ENCODE peak calls at places on chromosome 1, in five cellular contexts. One of them, this sample, is unnamed.

GRCh38 chr1:116425987-116426386 is 52.9 kb downstream of the ATP1A1 start:
- DNase-seq in NCI-H524 treated with DMSO at 0.1 percent for 48 hours: no peak
- DNase-seq in ovary: no peak
- DNase-seq in stimulated activated CD8-positive, alpha-beta memory T cell treated with anti-CD3 and anti-CD28 coated beads, Interleukin-4, amount 100 ng/mL, for 1 hour: no peak
- DNase-seq in hypothalamus: no peak
- DNase-seq in this sample: no peak

GRCh38 chr1:38586993-38587646 is 272.5 kb downstream of the RRAGC start:
- DNase-seq in NCI-H524 treated with DMSO at 0.1 percent for 48 hours: no peak
- DNase-seq in hypothalamus: peak
- DNase-seq in stimulated activated CD8-positive, alpha-beta memory T cell treated with anti-CD3 and anti-CD28 coated beads, Interleukin-4, amount 100 ng/mL, for 1 hour: peak
- DNase-seq in ovary: no peak
- DNase-seq in this sample: peak

GRCh38 chr1:2932671-2933350 is 88.5 kb upstream of the ACTRT2 start:
- DNase-seq in hypothalamus: no peak
- DNase-seq in stimulated activated CD8-positive, alpha-beta memory T cell treated with anti-CD3 and anti-CD28 coated beads, Interleukin-4, amount 100 ng/mL, for 1 hour: no peak
- DNase-seq in NCI-H524 treated with DMSO at 0.1 percent for 48 hours: no peak
- DNase-seq in ovary: no peak
- DNase-seq in this sample: no peak

GRCh38 chr1:35574655-35575400 is 1.7 kb downstream of the TFAP2E start:
- DNase-seq in stimulated activated CD8-positive, alpha-beta memory T cell treated with anti-CD3 and anti-CD28 coated beads, Interleukin-4, amount 100 ng/mL, for 1 hour: no peak
- DNase-seq in ovary: no peak
- DNase-seq in hypothalamus: no peak
- DNase-seq in NCI-H524 treated with DMSO at 0.1 percent for 48 hours: no peak
- DNase-seq in this sample: no peak

GRCh38 chr1:161051219-161051618 is 5.4 kb upstream of the USF1 start:
- DNase-seq in NCI-H524 treated with DMSO at 0.1 percent for 48 hours: no peak
- DNase-seq in hypothalamus: no peak
- DNase-seq in stimulated activated CD8-positive, alpha-beta memory T cell treated with anti-CD3 and anti-CD28 coated beads, Interleukin-4, amount 100 ng/mL, for 1 hour: no peak
- DNase-seq in ovary: no peak
- DNase-seq in this sample: no peak

GRCh38 chr1:31437433-31438037 is 24.5 kb downstream of the SERINC2 start:
- DNase-seq in stimulated activated CD8-positive, alpha-beta memory T cell treated with anti-CD3 and anti-CD28 coated beads, Interleukin-4, amount 100 ng/mL, for 1 hour: no peak
- DNase-seq in ovary: no peak
- DNase-seq in NCI-H524 treated with DMSO at 0.1 percent for 48 hours: no peak
- DNase-seq in hypothalamus: no peak
- DNase-seq in this sample: no peak

GRCh38 chr1:163230827-163231226 is 28.1 kb upstream of the RGS5 start:
- DNase-seq in ovary: no peak
- DNase-seq in stimulated activated CD8-positive, alpha-beta memory T cell treated with anti-CD3 and anti-CD28 coated beads, Interleukin-4, amount 100 ng/mL, for 1 hour: no peak
- DNase-seq in NCI-H524 treated with DMSO at 0.1 percent for 48 hours: no peak
- DNase-seq in hypothalamus: no peak
- DNase-seq in this sample: no peak

GRCh38 chr1:205449750-205450443 is 5.9 kb downstream of the BLACAT1 start:
- DNase-seq in stimulated activated CD8-positive, alpha-beta memory T cell treated with anti-CD3 and anti-CD28 coated beads, Interleukin-4, amount 100 ng/mL, for 1 hour: no peak
- DNase-seq in NCI-H524 treated with DMSO at 0.1 percent for 48 hours: no peak
- DNase-seq in ovary: peak
- DNase-seq in hypothalamus: no peak
- DNase-seq in this sample: no peak

GRCh38 chr1:9823943-9824701 is at the start of gene CLSTN1:
- DNase-seq in hypothalamus: peak
- DNase-seq in stimulated activated CD8-positive, alpha-beta memory T cell treated with anti-CD3 and anti-CD28 coated beads, Interleukin-4, amount 100 ng/mL, for 1 hour: peak
- DNase-seq in NCI-H524 treated with DMSO at 0.1 percent for 48 hours: no peak
- DNase-seq in ovary: peak
- DNase-seq in this sample: peak

GRCh38 chr1:210598135-210598652 is 269.5 kb downstream of the HHAT start:
- DNase-seq in stimulated activated CD8-positive, alpha-beta memory T cell treated with anti-CD3 and anti-CD28 coated beads, Interleukin-4, amount 100 ng/mL, for 1 hour: no peak
- DNase-seq in ovary: no peak
- DNase-seq in NCI-H524 treated with DMSO at 0.1 percent for 48 hours: no peak
- DNase-seq in hypothalamus: no peak
- DNase-seq in this sample: no peak

GRCh38 chr1:214003233-214003632 is 15.5 kb downstream of the PROX1 start:
- DNase-seq in ovary: no peak
- DNase-seq in hypothalamus: no peak
- DNase-seq in stimulated activated CD8-positive, alpha-beta memory T cell treated with anti-CD3 and anti-CD28 coated beads, Interleukin-4, amount 100 ng/mL, for 1 hour: no peak
- DNase-seq in NCI-H524 treated with DMSO at 0.1 percent for 48 hours: peak
- DNase-seq in this sample: peak

GRCh38 chr1:161207173-161207572 is 5.0 kb downstream of the NDUFS2 start:
- DNase-seq in ovary: peak
- DNase-seq in stimulated activated CD8-positive, alpha-beta memory T cell treated with anti-CD3 and anti-CD28 coated beads, Interleukin-4, amount 100 ng/mL, for 1 hour: no peak
- DNase-seq in NCI-H524 treated with DMSO at 0.1 percent for 48 hours: no peak
- DNase-seq in hypothalamus: no peak
- DNase-seq in this sample: no peak

GRCh38 chr1:114457675-114458074 is 53.3 kb downstream of the TRIM33 start:
- DNase-seq in NCI-H524 treated with DMSO at 0.1 percent for 48 hours: no peak
- DNase-seq in hypothalamus: no peak
- DNase-seq in ovary: no peak
- DNase-seq in stimulated activated CD8-positive, alpha-beta memory T cell treated with anti-CD3 and anti-CD28 coated beads, Interleukin-4, amount 100 ng/mL, for 1 hour: no peak
- DNase-seq in this sample: no peak

GRCh38 chr1:85580046-85580411 is 532 bp upstream of the CCN1 start:
- DNase-seq in NCI-H524 treated with DMSO at 0.1 percent for 48 hours: no peak
- DNase-seq in hypothalamus: no peak
- DNase-seq in ovary: peak
- DNase-seq in stimulated activated CD8-positive, alpha-beta memory T cell treated with anti-CD3 and anti-CD28 coated beads, Interleukin-4, amount 100 ng/mL, for 1 hour: no peak
- DNase-seq in this sample: no peak

GRCh38 chr1:108121361-108122143 is 78.6 kb downstream of the SLC25A24 start:
- DNase-seq in NCI-H524 treated with DMSO at 0.1 percent for 48 hours: no peak
- DNase-seq in hypothalamus: no peak
- DNase-seq in ovary: no peak
- DNase-seq in stimulated activated CD8-positive, alpha-beta memory T cell treated with anti-CD3 and anti-CD28 coated beads, Interleukin-4, amount 100 ng/mL, for 1 hour: no peak
- DNase-seq in this sample: no peak

GRCh38 chr1:52633291-52633754 is 355 bp downstream of the SHISAL2A start:
- DNase-seq in ovary: no peak
- DNase-seq in stimulated activated CD8-positive, alpha-beta memory T cell treated with anti-CD3 and anti-CD28 coated beads, Interleukin-4, amount 100 ng/mL, for 1 hour: peak
- DNase-seq in NCI-H524 treated with DMSO at 0.1 percent for 48 hours: no peak
- DNase-seq in hypothalamus: no peak
- DNase-seq in this sample: no peak

GRCh38 chr1:155185783-155186265 is 12.2 kb downstream of the TRIM46 start:
- DNase-seq in hypothalamus: no peak
- DNase-seq in NCI-H524 treated with DMSO at 0.1 percent for 48 hours: no peak
- DNase-seq in ovary: no peak
- DNase-seq in stimulated activated CD8-positive, alpha-beta memory T cell treated with anti-CD3 and anti-CD28 coated beads, Interleukin-4, amount 100 ng/mL, for 1 hour: no peak
- DNase-seq in this sample: no peak

GRCh38 chr1:170461762-170462384 is 70.1 kb upstream of the GORAB start:
- DNase-seq in stimulated activated CD8-positive, alpha-beta memory T cell treated with anti-CD3 and anti-CD28 coated beads, Interleukin-4, amount 100 ng/mL, for 1 hour: no peak
- DNase-seq in hypothalamus: no peak
- DNase-seq in ovary: peak
- DNase-seq in NCI-H524 treated with DMSO at 0.1 percent for 48 hours: no peak
- DNase-seq in this sample: no peak

GRCh38 chr1:204080163-204080903 is 7.4 kb downstream of the SOX13 start:
- DNase-seq in stimulated activated CD8-positive, alpha-beta memory T cell treated with anti-CD3 and anti-CD28 coated beads, Interleukin-4, amount 100 ng/mL, for 1 hour: no peak
- DNase-seq in hypothalamus: peak
- DNase-seq in ovary: peak
- DNase-seq in NCI-H524 treated with DMSO at 0.1 percent for 48 hours: no peak
- DNase-seq in this sample: peak

GRCh38 chr1:10490271-10490970 is 15.7 kb downstream of the PEX14 start:
- DNase-seq in NCI-H524 treated with DMSO at 0.1 percent for 48 hours: no peak
- DNase-seq in hypothalamus: peak
- DNase-seq in stimulated activated CD8-positive, alpha-beta memory T cell treated with anti-CD3 and anti-CD28 coated beads, Interleukin-4, amount 100 ng/mL, for 1 hour: no peak
- DNase-seq in ovary: no peak
- DNase-seq in this sample: no peak

GRCh38 chr1:7302873-7303272 is 468.2 kb upstream of the VAMP3 start:
- DNase-seq in ovary: no peak
- DNase-seq in hypothalamus: no peak
- DNase-seq in stimulated activated CD8-positive, alpha-beta memory T cell treated with anti-CD3 and anti-CD28 coated beads, Interleukin-4, amount 100 ng/mL, for 1 hour: no peak
- DNase-seq in NCI-H524 treated with DMSO at 0.1 percent for 48 hours: no peak
- DNase-seq in this sample: no peak

GRCh38 chr1:31549807-31550620 is 26.3 kb upstream of the TINAGL1 start:
- DNase-seq in hypothalamus: no peak
- DNase-seq in ovary: no peak
- DNase-seq in NCI-H524 treated with DMSO at 0.1 percent for 48 hours: no peak
- DNase-seq in stimulated activated CD8-positive, alpha-beta memory T cell treated with anti-CD3 and anti-CD28 coated beads, Interleukin-4, amount 100 ng/mL, for 1 hour: no peak
- DNase-seq in this sample: no peak

GRCh38 chr1:23581219-23581618 is 21.9 kb upstream of the ID3 start:
- DNase-seq in ovary: no peak
- DNase-seq in stimulated activated CD8-positive, alpha-beta memory T cell treated with anti-CD3 and anti-CD28 coated beads, Interleukin-4, amount 100 ng/mL, for 1 hour: no peak
- DNase-seq in NCI-H524 treated with DMSO at 0.1 percent for 48 hours: no peak
- DNase-seq in hypothalamus: peak
- DNase-seq in this sample: no peak

GRCh38 chr1:200029624-200030074 is 2.1 kb downstream of the NR5A2 start:
- DNase-seq in stimulated activated CD8-positive, alpha-beta memory T cell treated with anti-CD3 and anti-CD28 coated beads, Interleukin-4, amount 100 ng/mL, for 1 hour: no peak
- DNase-seq in ovary: no peak
- DNase-seq in NCI-H524 treated with DMSO at 0.1 percent for 48 hours: no peak
- DNase-seq in hypothalamus: no peak
- DNase-seq in this sample: no peak

GRCh38 chr1:3473381-3473844 is 18.9 kb downstream of the ARHGEF16 start:
- DNase-seq in hypothalamus: no peak
- DNase-seq in ovary: no peak
- DNase-seq in NCI-H524 treated with DMSO at 0.1 percent for 48 hours: no peak
- DNase-seq in stimulated activated CD8-positive, alpha-beta memory T cell treated with anti-CD3 and anti-CD28 coated beads, Interleukin-4, amount 100 ng/mL, for 1 hour: no peak
- DNase-seq in this sample: no peak

GRCh38 chr1:48033495-48034050 is 36.4 kb upstream of the TRABD2B start:
- DNase-seq in NCI-H524 treated with DMSO at 0.1 percent for 48 hours: no peak
- DNase-seq in ovary: no peak
- DNase-seq in stimulated activated CD8-positive, alpha-beta memory T cell treated with anti-CD3 and anti-CD28 coated beads, Interleukin-4, amount 100 ng/mL, for 1 hour: no peak
- DNase-seq in hypothalamus: no peak
- DNase-seq in this sample: no peak

GRCh38 chr1:98749152-98749756 is 87.7 kb downstream of the SNX7 start:
- DNase-seq in stimulated activated CD8-positive, alpha-beta memory T cell treated with anti-CD3 and anti-CD28 coated beads, Interleukin-4, amount 100 ng/mL, for 1 hour: no peak
- DNase-seq in hypothalamus: no peak
- DNase-seq in ovary: no peak
- DNase-seq in NCI-H524 treated with DMSO at 0.1 percent for 48 hours: peak
- DNase-seq in this sample: no peak

GRCh38 chr1:76793594-76793993 is 73.7 kb upstream of the ST6GALNAC5 start:
- DNase-seq in hypothalamus: no peak
- DNase-seq in NCI-H524 treated with DMSO at 0.1 percent for 48 hours: no peak
- DNase-seq in stimulated activated CD8-positive, alpha-beta memory T cell treated with anti-CD3 and anti-CD28 coated beads, Interleukin-4, amount 100 ng/mL, for 1 hour: no peak
- DNase-seq in ovary: no peak
- DNase-seq in this sample: no peak

GRCh38 chr1:158689110-158689509 is 2.6 kb upstream of the SPTA1 start:
- DNase-seq in hypothalamus: no peak
- DNase-seq in ovary: no peak
- DNase-seq in NCI-H524 treated with DMSO at 0.1 percent for 48 hours: no peak
- DNase-seq in stimulated activated CD8-positive, alpha-beta memory T cell treated with anti-CD3 and anti-CD28 coated beads, Interleukin-4, amount 100 ng/mL, for 1 hour: no peak
- DNase-seq in this sample: no peak

GRCh38 chr1:111553199-111553598 is 49.8 kb upstream of the ADORA3 start:
- DNase-seq in hypothalamus: no peak
- DNase-seq in ovary: no peak
- DNase-seq in NCI-H524 treated with DMSO at 0.1 percent for 48 hours: no peak
- DNase-seq in stimulated activated CD8-positive, alpha-beta memory T cell treated with anti-CD3 and anti-CD28 coated beads, Interleukin-4, amount 100 ng/mL, for 1 hour: no peak
- DNase-seq in this sample: no peak

GRCh38 chr1:219041141-219041540 is 132.5 kb upstream of the LYPLAL1 start:
- DNase-seq in ovary: no peak
- DNase-seq in stimulated activated CD8-positive, alpha-beta memory T cell treated with anti-CD3 and anti-CD28 coated beads, Interleukin-4, amount 100 ng/mL, for 1 hour: no peak
- DNase-seq in NCI-H524 treated with DMSO at 0.1 percent for 48 hours: no peak
- DNase-seq in hypothalamus: no peak
- DNase-seq in this sample: no peak

GRCh38 chr1:12620142-12620865 is 2.3 kb upstream of the DHRS3 start:
- DNase-seq in hypothalamus: no peak
- DNase-seq in stimulated activated CD8-positive, alpha-beta memory T cell treated with anti-CD3 and anti-CD28 coated beads, Interleukin-4, amount 100 ng/mL, for 1 hour: no peak
- DNase-seq in NCI-H524 treated with DMSO at 0.1 percent for 48 hours: no peak
- DNase-seq in ovary: no peak
- DNase-seq in this sample: no peak

GRCh38 chr1:8908388-8909151 is 30.1 kb upstream of the ENO1 start:
- DNase-seq in ovary: no peak
- DNase-seq in stimulated activated CD8-positive, alpha-beta memory T cell treated with anti-CD3 and anti-CD28 coated beads, Interleukin-4, amount 100 ng/mL, for 1 hour: no peak
- DNase-seq in hypothalamus: no peak
- DNase-seq in NCI-H524 treated with DMSO at 0.1 percent for 48 hours: no peak
- DNase-seq in this sample: no peak

GRCh38 chr1:19785660-19786059 is 14.1 kb downstream of the TMCO4 start:
- DNase-seq in ovary: no peak
- DNase-seq in NCI-H524 treated with DMSO at 0.1 percent for 48 hours: no peak
- DNase-seq in stimulated activated CD8-positive, alpha-beta memory T cell treated with anti-CD3 and anti-CD28 coated beads, Interleukin-4, amount 100 ng/mL, for 1 hour: no peak
- DNase-seq in hypothalamus: no peak
- DNase-seq in this sample: no peak

GRCh38 chr1:187566371-187566770 is 737.6 kb downstream of the PLA2G4A start:
- DNase-seq in stimulated activated CD8-positive, alpha-beta memory T cell treated with anti-CD3 and anti-CD28 coated beads, Interleukin-4, amount 100 ng/mL, for 1 hour: no peak
- DNase-seq in hypothalamus: no peak
- DNase-seq in ovary: no peak
- DNase-seq in NCI-H524 treated with DMSO at 0.1 percent for 48 hours: no peak
- DNase-seq in this sample: no peak

GRCh38 chr1:161484613-161485012 is 20.6 kb upstream of the FCGR2A start:
- DNase-seq in NCI-H524 treated with DMSO at 0.1 percent for 48 hours: no peak
- DNase-seq in stimulated activated CD8-positive, alpha-beta memory T cell treated with anti-CD3 and anti-CD28 coated beads, Interleukin-4, amount 100 ng/mL, for 1 hour: no peak
- DNase-seq in hypothalamus: no peak
- DNase-seq in ovary: no peak
- DNase-seq in this sample: no peak

GRCh38 chr1:248810000-248810726 is 15.6 kb downstream of the SH3BP5L start:
- DNase-seq in stimulated activated CD8-positive, alpha-beta memory T cell treated with anti-CD3 and anti-CD28 coated beads, Interleukin-4, amount 100 ng/mL, for 1 hour: no peak
- DNase-seq in hypothalamus: no peak
- DNase-seq in NCI-H524 treated with DMSO at 0.1 percent for 48 hours: no peak
- DNase-seq in ovary: no peak
- DNase-seq in this sample: no peak

GRCh38 chr1:235266967-235267366 is 61.0 kb downstream of the ARID4B start:
- DNase-seq in ovary: no peak
- DNase-seq in stimulated activated CD8-positive, alpha-beta memory T cell treated with anti-CD3 and anti-CD28 coated beads, Interleukin-4, amount 100 ng/mL, for 1 hour: no peak
- DNase-seq in NCI-H524 treated with DMSO at 0.1 percent for 48 hours: no peak
- DNase-seq in hypothalamus: no peak
- DNase-seq in this sample: no peak

GRCh38 chr1:220879090-220879508 is at the start of gene HLX:
- DNase-seq in ovary: peak
- DNase-seq in hypothalamus: peak
- DNase-seq in stimulated activated CD8-positive, alpha-beta memory T cell treated with anti-CD3 and anti-CD28 coated beads, Interleukin-4, amount 100 ng/mL, for 1 hour: no peak
- DNase-seq in NCI-H524 treated with DMSO at 0.1 percent for 48 hours: peak
- DNase-seq in this sample: peak